ENCODE peak calls at places on chromosomes 16 and 17, in eight cellular contexts. M is ascending aorta; L is mesendoderm; U is CD8-positive, alpha-beta memory T cell; E is A549; R is lower lobe of right lung; K is uterus; Y is lower leg skin. F is an unnamed sample.

GRCh38 chr16:72921106-72921505 is 126.8 kb downstream of the ZFHX3 start:
- DNase-seq in M (no peak), L (no peak), U (no peak), E (no peak), R (no peak), K (no peak), Y (no peak), F (peak; percentile 6)

GRCh38 chr16:8914098-8914497 is 31.9 kb downstream of the LITAFD start:
- DNase-seq in M (no peak), L (no peak), U (no peak), E (no peak), R (no peak), K (no peak), Y (no peak), F (no peak)

GRCh38 chr17:44970136-44970737 is 2.1 kb upstream of the C1QL1 start:
- DNase-seq in M (no peak), L (peak; percentile 49), U (peak; percentile 17), E (no peak), R (no peak), K (peak; percentile 44), Y (no peak), F (no peak)

GRCh38 chr17:6702567-6703215 is 10.5 kb downstream of the SLC13A5 start:
- DNase-seq in M (no peak), L (no peak), U (no peak), E (no peak), R (no peak), K (no peak), Y (no peak), F (no peak)

GRCh38 chr16:67241008-67241900 is 6.0 kb downstream of the FHOD1 start:
- DNase-seq in M (peak; percentile 83), L (peak; percentile 84), U (no peak), E (peak; percentile 74), R (peak; percentile 90), K (peak; percentile 45), Y (no peak), F (peak; percentile 87)

GRCh38 chr17:3828151-3828851 is 17.7 kb downstream of the NCBP3 start:
- DNase-seq in M (no peak), L (no peak), U (no peak), E (no peak), R (no peak), K (no peak), Y (no peak), F (no peak)

GRCh38 chr17:80142929-80143328 is 4.0 kb downstream of the EIF4A3 start:
- DNase-seq in M (peak; percentile 30), L (no peak), U (no peak), E (no peak), R (no peak), K (no peak), Y (no peak), F (peak; percentile 26)

GRCh38 chr17:57004944-57005579 is 27.1 kb downstream of the SCPEP1 start:
- DNase-seq in M (no peak), L (peak; percentile 44), U (no peak), E (peak; percentile 35), R (no peak), K (no peak), Y (no peak), F (no peak)

GRCh38 chr17:81961554-81962498 is 839 bp upstream of the NOTUM start:
- DNase-seq in M (no peak), L (no peak), U (no peak), E (no peak), R (no peak), K (no peak), Y (no peak), F (peak; percentile 58)

GRCh38 chr17:31172388-31172787 is 77.6 kb downstream of the NF1 start:
- DNase-seq in M (no peak), L (no peak), U (no peak), E (no peak), R (no peak), K (no peak), Y (no peak), F (no peak)

GRCh38 chr17:8380049-8380448 is 2.9 kb downstream of the RPL26 start:
- DNase-seq in M (no peak), L (no peak), U (no peak), E (no peak), R (no peak), K (no peak), Y (no peak), F (no peak)

GRCh38 chr16:9002042-9002441 is 38.3 kb upstream of the USP7 start:
- DNase-seq in M (no peak), L (no peak), U (no peak), E (no peak), R (no peak), K (no peak), Y (no peak), F (no peak)

GRCh38 chr16:11677451-11677951 is 9.2 kb downstream of the SNN start:
- DNase-seq in M (no peak), L (no peak), U (no peak), E (no peak), R (no peak), K (no peak), Y (no peak), F (no peak)

GRCh38 chr17:14281530-14281929 is 19.4 kb upstream of the HS3ST3B1 start:
- DNase-seq in M (no peak), L (no peak), U (no peak), E (no peak), R (no peak), K (no peak), Y (no peak), F (no peak)

GRCh38 chr17:41976142-41976768 is 9.7 kb downstream of the CNP start:
- DNase-seq in M (no peak), L (no peak), U (no peak), E (no peak), R (peak; percentile 19), K (no peak), Y (no peak), F (no peak)

GRCh38 chr17:78723001-78723796 is 58.9 kb downstream of the CYTH1 start:
- DNase-seq in M (no peak), L (peak; percentile 81), U (no peak), E (no peak), R (no peak), K (no peak), Y (no peak), F (no peak)

GRCh38 chr17:10290046-10290445 is 82.8 kb downstream of the MYH13 start:
- DNase-seq in M (no peak), L (no peak), U (no peak), E (no peak), R (no peak), K (no peak), Y (no peak), F (no peak)

GRCh38 chr16:19882186-19882585 is 2.5 kb downstream of the GPRC5B start:
- DNase-seq in M (no peak), L (peak; percentile 71), U (no peak), E (no peak), R (no peak), K (no peak), Y (no peak), F (no peak)

GRCh38 chr17:55818451-55819375 is 67.9 kb downstream of the PCTP start:
- DNase-seq in M (no peak), L (no peak), U (no peak), E (no peak), R (no peak), K (no peak), Y (no peak), F (no peak)

GRCh38 chr16:27248036-27248435 is 20.5 kb downstream of the NSMCE1 start:
- DNase-seq in M (no peak), L (no peak), U (no peak), E (no peak), R (no peak), K (no peak), Y (no peak), F (no peak)

GRCh38 chr17:65222216-65222738 is 85.1 kb downstream of the RGS9 start:
- DNase-seq in M (no peak), L (no peak), U (no peak), E (no peak), R (no peak), K (no peak), Y (no peak), F (no peak)

GRCh38 chr16:88460496-88461169 is 7.6 kb downstream of the ZFPM1 start:
- DNase-seq in M (no peak), L (no peak), U (no peak), E (no peak), R (no peak), K (no peak), Y (no peak), F (no peak)

GRCh38 chr16:88458039-88458772 is 5.1 kb downstream of the ZFPM1 start:
- DNase-seq in M (no peak), L (peak; percentile 50), U (no peak), E (no peak), R (no peak), K (no peak), Y (no peak), F (no peak)

GRCh38 chr16:88461291-88462269 is 8.5 kb downstream of the ZFPM1 start:
- DNase-seq in M (no peak), L (peak; percentile 92), U (no peak), E (no peak), R (no peak), K (no peak), Y (no peak), F (no peak)

GRCh38 chr16:88458773-88459235 is 5.7 kb downstream of the ZFPM1 start:
- DNase-seq in M (no peak), L (no peak), U (no peak), E (no peak), R (no peak), K (no peak), Y (no peak), F (no peak)

GRCh38 chr16:88459366-88460055 is 6.4 kb downstream of the ZFPM1 start:
- DNase-seq in M (no peak), L (peak; percentile 40), U (no peak), E (no peak), R (no peak), K (no peak), Y (no peak), F (no peak)
- H3K4me3 ChIP-seq in M (no peak overlapping the region), L (no peak overlapping the region), U (no peak overlapping the region), E (no peak overlapping the region), R (no peak overlapping the region), K (no peak overlapping the region), Y (no peak overlapping the region), F (no peak overlapping the region)

GRCh38 chr16:75555707-75556512 is at the start of gene TMEM231:
- DNase-seq in M (peak; percentile 99), L (peak; percentile 97), U (peak; percentile 94), E (peak; percentile 91), R (peak; percentile 99), K (peak; percentile 97), Y (peak; percentile 96), F (peak; percentile 98)
- H3K4me3 ChIP-seq in M (peak within 1 kb of the TSS; percentile 84), L (peak within 1 kb of the TSS; percentile 76), U (peak within 1 kb of the TSS; percentile 89), E (peak within 1 kb of the TSS; percentile 80), R (peak within 1 kb of the TSS; percentile 96), K (peak within 1 kb of the TSS; percentile 53), Y (peak within 1 kb of the TSS; percentile 80), F (peak within 1 kb of the TSS; percentile 55)

GRCh38 chr17:40485851-40486512 is 15.4 kb downstream of the TNS4 start:
- DNase-seq in M (peak; percentile 79), L (peak; percentile 80), U (no peak), E (peak; percentile 99), R (no peak), K (peak; percentile 85), Y (peak; percentile 78), F (peak; percentile 91)
- H3K4me3 ChIP-seq in M (no peak overlapping the region), L (no peak overlapping the region), U (no peak overlapping the region), E (no peak overlapping the region), R (no peak overlapping the region), K (no peak overlapping the region), Y (no peak overlapping the region), F (no peak overlapping the region)

DNA sequence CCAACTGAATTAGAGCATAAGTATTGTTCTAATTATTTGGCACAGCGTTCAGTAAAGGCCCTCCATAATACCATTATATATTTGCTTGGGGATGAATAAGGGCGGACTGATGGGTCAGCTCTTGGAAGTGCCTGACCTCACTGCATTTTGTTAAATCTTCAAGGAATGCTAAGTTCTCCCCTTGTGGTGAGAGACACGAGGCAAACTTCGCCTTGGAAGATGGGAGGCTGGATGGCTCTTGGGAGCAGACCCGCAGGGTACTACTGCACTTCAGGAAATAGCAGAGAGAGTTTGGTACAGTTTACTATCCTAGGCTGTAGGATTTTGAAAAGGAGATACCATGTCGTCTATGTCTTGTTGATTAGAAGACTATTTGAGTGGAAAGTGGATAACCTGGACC is 87.0 kb upstream of the RPRML start:
- DNase-seq in M (no peak), L (peak; percentile 72), U (no peak), E (peak; percentile 29), R (no peak), K (no peak), Y (no peak), F (no peak)
- H3K4me3 ChIP-seq in M (no peak overlapping the region), L (no peak overlapping the region), U (no peak overlapping the region), E (peak overlapping the region; percentile 57), R (no peak overlapping the region), K (no peak overlapping the region), Y (no peak overlapping the region), F (no peak overlapping the region)